ENCODE peak calls at places on chromosomes 3 and 15, in nine cellular contexts. S is T-helper 2 cell, W is progenitor cell of endocrine pancreas, U is spleen, X is A549, Y is RCC 7860, G is omental fat pad, L is GM06990, N is tibial nerve. C is an unnamed sample.

GRCh38 chr3:50226888-50227389 is 9.1 kb upstream of the GNAI2 start:
- DNase-seq in U (no peak), N (peak), S (peak), G (no peak), W (no peak), L (no peak), X (peak), Y (no peak), C (no peak)

GRCh38 chr15:74656935-74657535 is 38.8 kb downstream of the EDC3 start:
- DNase-seq in U (no peak), G (no peak), S (no peak), N (no peak), W (no peak), X (no peak), Y (no peak), L (no peak), C (no peak)

GRCh38 chr15:74269362-74270035 is 33.4 kb downstream of the CCDC33 start:
- DNase-seq in S (no peak), X (no peak), W (no peak), Y (no peak), U (no peak), L (no peak), G (no peak), N (no peak), C (no peak)

GRCh38 chr3:9500108-9501050 is 53.2 kb downstream of the LHFPL4 start:
- DNase-seq in S (peak), L (peak), U (peak), Y (no peak), G (no peak), W (peak), N (no peak), X (peak), C (no peak)

GRCh38 chr15:29312387-29312786 is 42.8 kb upstream of the NSMCE3 start:
- DNase-seq in N (no peak), S (no peak), Y (peak), W (no peak), L (peak), G (no peak), U (no peak), X (no peak), C (no peak)

GRCh38 chr3:100260081-100260684 is 609 bp upstream of the TBC1D23 start:
- DNase-seq in N (no peak), X (no peak), W (peak), Y (no peak), G (no peak), U (peak), S (no peak), L (peak), C (no peak)

GRCh38 chr15:29099131-29099880 is 170.3 kb downstream of the NSMCE3 start:
- DNase-seq in G (no peak), X (no peak), L (no peak), Y (no peak), N (no peak), U (peak), S (no peak), W (no peak), C (no peak)

GRCh38 chr3:187781001-187781400 is 35.7 kb upstream of the BCL6 start:
- DNase-seq in Y (no peak), N (no peak), L (no peak), X (no peak), W (no peak), U (no peak), S (no peak), G (no peak), C (no peak)

C was measured in thoracic aorta.